ENCODE peak calls at places on chromosome 9, in eight cellular contexts. F is activated CD8-positive, alpha-beta memory T cell treated with anti-CD3 and anti-CD28 coated beads for 1 hour; Y is H1; V is neural crest cell; A is left cardiac atrium; H is astrocyte of the spinal cord; J is retina; X is NCI-H2081. O is an unnamed sample.
A peak's percentile ranks its signal among the peaks of the same experiment; 100 is the strongest.

GRCh38 chr9:131237931-131238401 is 38.3 kb downstream of the FAM78A start:
- DNase-seq in X (no peak), A (peak; percentile 83), H (peak; percentile 85), F (peak; percentile 61), J (no peak), V (peak; percentile 31), Y (no peak), O (no peak)

GRCh38 chr9:93131599-93132286 is 2.3 kb downstream of the NINJ1 start:
- DNase-seq in Y (no peak), F (no peak), X (no peak), H (no peak), A (no peak), J (no peak), V (no peak), O (no peak)

GRCh38 chr9:86557063-86557766 is 203.0 kb upstream of the TUT7 start:
- DNase-seq in V (no peak), A (no peak), H (peak; percentile 82), J (no peak), F (no peak), Y (no peak), X (no peak), O (no peak)

GRCh38 chr9:68973619-68974018 is 40.3 kb downstream of the PRKACG start:
- DNase-seq in F (no peak), Y (no peak), A (no peak), J (no peak), V (no peak), H (no peak), X (no peak), O (no peak)

GRCh38 chr9:131406567-131407436 is 12.9 kb downstream of the PRRC2B start:
- DNase-seq in H (peak; percentile 61), V (no peak), A (no peak), Y (no peak), X (no peak), J (no peak), F (no peak), O (no peak)

GRCh38 chr9:105385372-105385985 is 62.4 kb upstream of the FSD1L start:
- DNase-seq in F (no peak), X (no peak), A (peak; percentile 36), H (peak; percentile 25), Y (no peak), J (no peak), V (no peak), O (no peak)

GRCh38 chr9:118271936-118272335 is 567.7 kb downstream of the TLR4 start:
- DNase-seq in X (no peak), V (no peak), F (no peak), J (no peak), H (peak; percentile 4), A (no peak), Y (no peak), O (no peak)

GRCh38 chr9:87800456-87800855 is 74.5 kb downstream of the CTSL start:
- DNase-seq in Y (no peak), F (no peak), A (no peak), X (no peak), H (no peak), J (no peak), V (no peak), O (no peak)

GRCh38 chr9:121784706-121785426 is 133.4 kb downstream of the DAB2IP start:
- DNase-seq in X (no peak), A (no peak), V (no peak), F (no peak), H (peak; percentile 39), Y (no peak), J (peak; percentile 37), O (no peak)

GRCh38 chr9:132583584-132584304 is 1.3 kb downstream of the BARHL1 start:
- DNase-seq in X (no peak), J (peak; percentile 36), V (no peak), F (no peak), H (no peak), A (no peak), Y (no peak), O (no peak)

GRCh38 chr9:100111235-100111634 is 12.2 kb downstream of the INVS start:
- DNase-seq in A (peak; percentile 90), H (peak; percentile 98), X (peak; percentile 61), V (no peak), F (no peak), Y (no peak), J (no peak), O (no peak)

O was measured in NT2/D1.